ENCODE peak calls at places on chromosomes 7 and 10, in four cellular contexts. M, O, P and W are unnamed samples.

GRCh38 chr7:19122018-19122588 is 4.7 kb upstream of the TWIST1 start:
- DNase-seq in O (no peak), M (peak; percentile 32), P (peak; percentile 47), W (no peak)

GRCh38 chr10:3438608-3439007 is 266.0 kb upstream of the PITRM1 start:
- DNase-seq in O (no peak), P (no peak), M (no peak), W (no peak)

GRCh38 chr10:116186273-116186672 is 86.7 kb downstream of the GFRA1 start:
- DNase-seq in P (no peak), M (no peak), O (no peak), W (no peak)

GRCh38 chr7:128946936-128947830 is 9.5 kb downstream of the IRF5 start:
- DNase-seq in O (no peak), P (peak; percentile 89), M (no peak), W (no peak)

GRCh38 chr10:17981766-17982380 is 30.2 kb downstream of the SLC39A12 start:
- DNase-seq in O (no peak), M (peak; percentile 88), P (no peak), W (no peak)

GRCh38 chr10:624605-625334 is 64.7 kb downstream of the DIP2C start:
- DNase-seq in O (no peak), P (peak; percentile 89), M (peak; percentile 80), W (peak; percentile 75)

GRCh38 chr10:79070611-79071534 is 2.1 kb downstream of the ZMIZ1 start:
- DNase-seq in O (no peak), P (peak; percentile 87), M (peak; percentile 55), W (peak; percentile 91)

GRCh38 chr7:151700621-151701185 is 176.2 kb downstream of the PRKAG2 start:
- DNase-seq in M (peak; percentile 90), O (no peak), P (no peak), W (no peak)

GRCh38 chr7:50851451-50851850 is 68.8 kb upstream of the GRB10 start:
- DNase-seq in M (peak; percentile 94), P (no peak), O (no peak), W (no peak)

GRCh38 chr10:82190432-82191260 is 315.7 kb downstream of the NRG3 start:
- DNase-seq in O (no peak), M (no peak), P (no peak), W (peak; percentile 21)

GRCh38 chr10:640673-641045 is 48.8 kb downstream of the DIP2C start:
- DNase-seq in O (no peak), P (no peak), M (no peak), W (no peak)

GRCh38 chr7:134685250-134685649 is 38.6 kb downstream of the BPGM start:
- DNase-seq in O (no peak), M (peak; percentile 56), P (no peak), W (no peak)